ENCODE peak calls at places on chromosomes 6 and 20, in six cellular contexts. W is stomach; R is brain microvascular endothelial cell; K is CD8-positive, alpha-beta T cell; N is prostate gland; T is heart left ventricle. L is an unnamed sample.

GRCh38 chr6:137259349-137259748 is 40.2 kb upstream of the IFNGR1 start:
- DNase-seq in N (no peak), R (no peak), K (no peak), T (no peak), W (no peak), L (no peak)

GRCh38 chr20:21125072-21125848 is 622 bp upstream of the KIZ start:
- DNase-seq in N (peak; percentile 43), R (peak; percentile 46), T (no peak), K (no peak), W (peak; percentile 51), L (peak; percentile 80)

GRCh38 chr20:36645998-36646397 is at the start of gene SLA2:
- DNase-seq in K (peak; percentile 72), T (no peak), R (no peak), N (no peak), W (peak; percentile 43), L (no peak)

GRCh38 chr6:75611702-75612375 is 10.2 kb downstream of the SENP6 start:
- DNase-seq in K (peak; percentile 18), R (no peak), N (no peak), W (no peak), T (no peak), L (no peak)

GRCh38 chr20:49832632-49833327 is 20.2 kb downstream of the SLC9A8 start:
- DNase-seq in W (no peak), N (peak; percentile 76), T (no peak), R (no peak), K (no peak), L (no peak)

GRCh38 chr6:35318200-35318844 is 20.7 kb downstream of the DEF6 start:
- DNase-seq in K (no peak), T (peak; percentile 89), W (peak; percentile 87), N (peak; percentile 71), R (peak; percentile 57), L (peak; percentile 90)

GRCh38 chr6:144036064-144036873 is 28.2 kb upstream of the PLAGL1 start:
- DNase-seq in K (no peak), W (no peak), T (peak; percentile 60), R (no peak), N (no peak), L (peak; percentile 58)

GRCh38 chr6:92779758-92780157 is 639.6 kb downstream of the EPHA7 start:
- DNase-seq in W (no peak), T (no peak), R (peak; percentile 33), K (no peak), N (peak; percentile 7), L (peak; percentile 69)

GRCh38 chr20:46355778-46356177 is 47.5 kb upstream of the CDH22 start:
- DNase-seq in R (no peak), T (no peak), N (no peak), K (no peak), W (no peak), L (no peak)

GRCh38 chr6:33172307-33173227 is 19.7 kb downstream of the COL11A2 start:
- DNase-seq in T (no peak), K (no peak), N (peak; percentile 11), W (no peak), R (peak; percentile 11), L (peak; percentile 8)

GRCh38 chr6:134983823-134984222 is 33.9 kb upstream of the ALDH8A1 start:
- DNase-seq in T (no peak), W (peak; percentile 29), R (no peak), K (no peak), N (no peak), L (no peak)

GRCh38 chr6:157759028-157759427 is 64.0 kb upstream of the SNX9 start:
- DNase-seq in T (no peak), N (no peak), R (no peak), W (no peak), K (no peak), L (no peak)

GRCh38 chr6:84618046-84618752 is 146.2 kb downstream of the TBX18 start:
- DNase-seq in W (no peak), K (no peak), T (no peak), N (no peak), R (peak; percentile 67), L (no peak)

GRCh38 chr6:12923644-12924235 is 207.2 kb downstream of the PHACTR1 start:
- DNase-seq in T (no peak), W (no peak), R (no peak), N (no peak), K (no peak), L (no peak)

GRCh38 chr20:47230811-47231256 is 125.7 kb downstream of the ZMYND8 start:
- DNase-seq in T (no peak), W (no peak), N (no peak), K (no peak), R (peak; percentile 43), L (no peak)

GRCh38 chr20:44691424-44692423 is 23.4 kb upstream of the CCN5 start:
- DNase-seq in R (no peak), K (no peak), W (no peak), T (peak; percentile 85), N (no peak), L (peak; percentile 90)
- H3K27ac ChIP-seq in R (no peak overlapping the region), K (no peak overlapping the region), W (peak overlapping the region; percentile 51), T (peak overlapping the region; percentile 95), N (no peak overlapping the region), L (peak overlapping the region; percentile 87)

GRCh38 chr6:42402184-42402583 is 49.5 kb downstream of the TRERF1 start:
- DNase-seq in K (peak; percentile 34), T (no peak), N (no peak), R (no peak), W (no peak), L (no peak)

GRCh38 chr6:42403415-42403814 is 48.3 kb downstream of the TRERF1 start:
- DNase-seq in T (no peak), W (no peak), K (no peak), R (no peak), N (no peak), L (no peak)

GRCh38 chr6:42405025-42405424 is 46.7 kb downstream of the TRERF1 start:
- DNase-seq in N (no peak), R (peak; percentile 35), T (no peak), K (no peak), W (no peak), L (no peak)

GRCh38 chr6:42404494-42404893 is 47.2 kb downstream of the TRERF1 start:
- DNase-seq in R (peak; percentile 47), N (no peak), T (no peak), K (peak; percentile 49), W (peak; percentile 45), L (no peak)

DNA sequence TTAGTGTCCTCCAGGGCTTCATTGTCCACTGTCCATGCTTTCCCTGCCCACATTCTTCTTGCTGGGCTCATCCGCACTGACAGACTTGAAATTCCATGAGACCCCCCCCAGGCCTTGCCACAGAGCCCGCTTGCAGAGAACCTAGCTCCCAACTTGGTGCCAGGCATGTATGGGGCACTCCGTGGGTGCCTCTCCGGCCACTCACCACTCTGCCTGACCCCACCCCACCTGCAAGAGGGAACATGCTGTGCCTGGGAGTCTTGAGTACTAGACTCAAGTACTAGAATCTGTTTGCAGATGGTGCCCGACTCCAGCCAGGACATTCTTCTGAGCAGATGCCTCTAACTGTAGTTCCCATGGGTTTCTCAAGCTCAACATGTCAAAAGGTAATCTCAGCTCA is 47.9 kb downstream of the TRERF1 start:
- DNase-seq in R (no peak), W (no peak), T (no peak), K (no peak), N (no peak), L (no peak)
- H3K27ac ChIP-seq in R (peak overlapping the region; percentile 73), W (peak overlapping the region; percentile 35), T (peak overlapping the region; percentile 60), K (no peak overlapping the region), N (no peak overlapping the region), L (no peak overlapping the region)

DNA sequence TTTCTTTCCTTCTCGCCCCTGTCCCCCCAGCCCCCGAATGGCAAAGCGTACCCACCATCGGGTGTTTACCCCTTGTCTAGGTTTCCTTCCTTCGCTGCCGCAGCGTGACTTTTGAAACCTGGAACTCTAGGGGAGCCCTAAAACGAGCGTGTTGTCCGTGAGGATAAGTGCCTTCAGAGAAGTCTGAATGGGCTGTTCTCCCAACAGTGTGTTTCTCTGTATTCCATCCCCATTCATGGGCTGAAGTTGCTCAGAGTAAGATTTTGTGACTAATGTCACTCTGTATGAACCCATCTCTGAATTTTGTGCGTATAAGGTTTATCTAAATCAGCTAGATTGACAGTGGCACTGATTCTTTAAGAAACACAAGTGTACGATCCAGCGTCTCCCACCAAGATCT is 949 bp downstream of the MACROD2 start:
- DNase-seq in R (no peak), N (no peak), K (no peak), T (no peak), W (no peak), L (no peak)
- H3K27ac ChIP-seq in R (no peak overlapping the region), N (peak overlapping the region; percentile 71), K (no peak overlapping the region), T (no peak overlapping the region), W (peak overlapping the region; percentile 76), L (no peak overlapping the region)

GRCh38 chr6:73704260-73704659 is 8.3 kb downstream of the CD109 start:
- DNase-seq in N (peak; percentile 75), R (peak; percentile 95), T (no peak), W (no peak), K (no peak), L (no peak)
- H3K27ac ChIP-seq in N (peak overlapping the region; percentile 32), R (peak overlapping the region; percentile 61), T (peak overlapping the region; percentile 6), W (no peak overlapping the region), K (no peak overlapping the region), L (no peak overlapping the region)

L was measured in right cardiac atrium.